ENCODE peak calls at places on chromosome 16, in eight cellular contexts. S is ELF-1; W is RPMI8226; A is RWPE1; Q is neural crest cell; J is stimulated activated CD8-positive, alpha-beta memory T cell treated with anti-CD3 and anti-CD28 coated beads, Interleukin-15, amount 100 ng/mL, for 4 hours; D is colonic mucosa; M is prostate gland. I is an unnamed sample.

GRCh38 chr16:48231675-48232214 is 12.4 kb upstream of the LONP2 start:
- DNase-seq in S (peak), W (peak), A (no peak), Q (peak), J (no peak), D (peak), M (peak), I (peak)

GRCh38 chr16:76985362-76985761 is 205.6 kb upstream of the MON1B start:
- DNase-seq in S (no peak), W (no peak), A (no peak), Q (no peak), J (no peak), D (no peak), M (no peak), I (no peak)

GRCh38 chr16:50282010-50282538 is 15.7 kb downstream of the ADCY7 start:
- DNase-seq in S (no peak), W (peak), A (no peak), Q (no peak), J (peak), D (peak), M (peak), I (no peak)

GRCh38 chr16:75754126-75754525 is 27.8 kb upstream of the CPHXL start:
- DNase-seq in S (no peak), W (no peak), A (peak), Q (no peak), J (no peak), D (peak), M (peak), I (peak)

GRCh38 chr16:86044241-86044671 is 145.3 kb downstream of the IRF8 start:
- DNase-seq in S (peak), W (peak), A (peak), Q (peak), J (no peak), D (no peak), M (no peak), I (peak)

GRCh38 chr16:87326151-87326571 is 9.0 kb upstream of the C16orf95 start:
- DNase-seq in S (no peak), W (no peak), A (no peak), Q (no peak), J (no peak), D (no peak), M (no peak), I (no peak)

GRCh38 chr16:782766-783403 is 5.3 kb downstream of the RPUSD1 start:
- DNase-seq in S (no peak), W (peak), A (peak), Q (no peak), J (no peak), D (no peak), M (no peak), I (peak)

GRCh38 chr16:67256701-67257230 is 8.0 kb downstream of the SLC9A5 start:
- DNase-seq in S (no peak), W (no peak), A (no peak), Q (no peak), J (no peak), D (no peak), M (no peak), I (no peak)

GRCh38 chr16:55725055-55725777 is 69.4 kb downstream of the SLC6A2 start:
- DNase-seq in S (no peak), W (no peak), A (no peak), Q (no peak), J (no peak), D (no peak), M (no peak), I (no peak)

GRCh38 chr16:81885976-81886586 is 107.0 kb downstream of the PLCG2 start:
- DNase-seq in S (peak), W (peak), A (peak), Q (peak), J (no peak), D (peak), M (no peak), I (peak)

I was measured in MCF 10A.